ENCODE peak calls at places on chromosomes 11 and 22, in five cellular contexts. A is naive thymus-derived CD8-positive, alpha-beta T cell; W is activated T-helper 1 cell treated with anti-CD3 and anti-CD28 coated beads, Interleukin-12 subunit alpha, Interleukin-12 subunit beta, Interleukin-2, Interleukin-4 antibody, amounts not matched to agents 30 ng/mL and 10 ng/mL and 1 ng/mL, durations not matched to agents 14 hours and 24 hours and 36 hours; L is non-pigmented ciliary epithelial cell; Z is AG08395. R is an unnamed sample.

GRCh38 chr11:74321487-74322188 is 10.2 kb upstream of the P4HA3 start:
- DNase-seq in A (peak), W (no peak), L (no peak), Z (peak), R (peak)

GRCh38 chr11:81674211-81674610 is 1059.5 kb downstream of the FAM181B start:
- DNase-seq in A (no peak), W (no peak), L (no peak), Z (no peak), R (no peak)

GRCh38 chr11:8811571-8811970 is 99.4 kb upstream of the AKIP1 start:
- DNase-seq in A (no peak), W (no peak), L (no peak), Z (no peak), R (peak)

GRCh38 chr11:11982975-11983374 is 25.5 kb downstream of the DKK3 start:
- DNase-seq in A (no peak), W (no peak), L (no peak), Z (no peak), R (peak)

GRCh38 chr22:31291403-31291715 is 929 bp downstream of the PIK3IP1 start:
- DNase-seq in A (no peak), W (no peak), L (no peak), Z (no peak), R (no peak)

GRCh38 chr11:30889116-30889765 is 303.1 kb upstream of the MPPED2 start:
- DNase-seq in A (no peak), W (no peak), L (peak), Z (peak), R (no peak)

GRCh38 chr11:17978553-17979287 is 34.1 kb downstream of the SERGEF start:
- DNase-seq in A (no peak), W (no peak), L (no peak), Z (peak), R (peak)

GRCh38 chr11:91761406-91762027 is 463.1 kb upstream of the FAT3 start:
- DNase-seq in A (no peak), W (no peak), L (no peak), Z (no peak), R (no peak)

GRCh38 chr22:36286096-36286957 is 33.4 kb downstream of the APOL1 start:
- DNase-seq in A (peak), W (peak), L (peak), Z (peak), R (peak)

GRCh38 chr11:33044281-33044680 is 4.9 kb downstream of the TCP11L1 start:
- DNase-seq in A (no peak), W (no peak), L (no peak), Z (no peak), R (no peak)

GRCh38 chr11:125085301-125086081 is 22.4 kb downstream of the SLC37A2 start:
- DNase-seq in A (no peak), W (no peak), L (no peak), Z (no peak), R (no peak)

GRCh38 chr11:131302831-131303230 is 67.6 kb upstream of the NTM start:
- DNase-seq in A (no peak), W (no peak), L (no peak), Z (peak), R (peak)

GRCh38 chr11:117072517-117073218 is 25.6 kb downstream of the SIK3 start:
- DNase-seq in A (no peak), W (no peak), L (peak), Z (peak), R (peak)

GRCh38 chr22:31449521-31449920 is 40.1 kb downstream of the EIF4ENIF1 start:
- DNase-seq in A (no peak), W (no peak), L (no peak), Z (no peak), R (no peak)

GRCh38 chr11:76369406-76369805 is 11.5 kb downstream of the THAP12 start:
- DNase-seq in A (no peak), W (no peak), L (no peak), Z (no peak), R (no peak)

GRCh38 chr22:37972527-37972926 is 11.8 kb downstream of the SOX10 start:
- DNase-seq in A (no peak), W (no peak), L (no peak), Z (no peak), R (no peak)

GRCh38 chr11:132895340-132895739 is 637.0 kb downstream of the OPCML start:
- DNase-seq in A (no peak), W (no peak), L (peak), Z (no peak), R (no peak)

GRCh38 chr11:130872961-130873360 is 43.3 kb downstream of the SNX19 start:
- DNase-seq in A (no peak), W (no peak), L (no peak), Z (peak), R (peak)

GRCh38 chr11:61297341-61297740 is 2.2 kb upstream of the VWCE start:
- DNase-seq in A (no peak), W (no peak), L (no peak), Z (peak), R (peak)

GRCh38 chr22:38766076-38766777 is 10.4 kb upstream of the SUN2 start:
- DNase-seq in A (peak), W (peak), L (no peak), Z (peak), R (peak)

GRCh38 chr22:17046949-17047348 is 37.9 kb upstream of the IL17RA start:
- DNase-seq in A (no peak), W (no peak), L (no peak), Z (no peak), R (no peak)

GRCh38 chr11:94993400-94993943 is 20.0 kb downstream of the KDM4D start:
- DNase-seq in A (no peak), W (no peak), L (no peak), Z (no peak), R (no peak)

GRCh38 chr11:87330072-87330678 is 292.4 kb downstream of the TMEM135 start:
- DNase-seq in A (no peak), W (no peak), L (no peak), Z (no peak), R (no peak)